ENCODE peak calls at places on chromosomes 5 and 9, in four cellular contexts. One of them, this sample, is unnamed.

GRCh38 chr5:10099548-10099947 is 150.1 kb downstream of the ATPSCKMT start:
- DNase-seq in esophagus squamous epithelium: no peak
- DNase-seq in GM23248: no peak
- DNase-seq in fibroblast of lung: no peak
- DNase-seq in this sample: no peak

GRCh38 chr5:135210286-135211055 is 176.4 kb upstream of the PITX1 start:
- DNase-seq in esophagus squamous epithelium: no peak
- DNase-seq in GM23248: no peak
- DNase-seq in fibroblast of lung: no peak
- DNase-seq in this sample: no peak

GRCh38 chr5:172901012-172901780 is 58.0 kb upstream of the RPL26L1 start:
- DNase-seq in fibroblast of lung: peak
- DNase-seq in GM23248: peak
- DNase-seq in esophagus squamous epithelium: no peak
- DNase-seq in this sample: no peak

GRCh38 chr5:43043400-43043756 is 3.3 kb upstream of the ANXA2R start:
- DNase-seq in esophagus squamous epithelium: no peak
- DNase-seq in fibroblast of lung: no peak
- DNase-seq in GM23248: no peak
- DNase-seq in this sample: no peak

GRCh38 chr9:74499111-74499601 is 2.0 kb downstream of the RORB start:
- DNase-seq in esophagus squamous epithelium: no peak
- DNase-seq in GM23248: no peak
- DNase-seq in fibroblast of lung: no peak
- DNase-seq in this sample: no peak

GRCh38 chr9:18604971-18605370 is 131.0 kb downstream of the ADAMTSL1 start:
- DNase-seq in fibroblast of lung: no peak
- DNase-seq in esophagus squamous epithelium: no peak
- DNase-seq in GM23248: no peak
- DNase-seq in this sample: no peak

GRCh38 chr5:158174918-158175663 is 316.1 kb upstream of the CLINT1 start:
- DNase-seq in GM23248: peak
- DNase-seq in esophagus squamous epithelium: no peak
- DNase-seq in fibroblast of lung: peak
- DNase-seq in this sample: peak

GRCh38 chr5:142922223-142922952 is 152.2 kb downstream of the ARHGAP26 start:
- DNase-seq in esophagus squamous epithelium: no peak
- DNase-seq in GM23248: peak
- DNase-seq in fibroblast of lung: peak
- DNase-seq in this sample: no peak

GRCh38 chr5:308672-309271 is 12.7 kb upstream of the AHRR start:
- DNase-seq in esophagus squamous epithelium: no peak
- DNase-seq in fibroblast of lung: peak
- DNase-seq in GM23248: peak
- DNase-seq in this sample: no peak

GRCh38 chr5:98414938-98415337 is 358.5 kb upstream of the RGMB start:
- DNase-seq in GM23248: peak
- DNase-seq in esophagus squamous epithelium: no peak
- DNase-seq in fibroblast of lung: peak
- DNase-seq in this sample: peak

GRCh38 chr5:123705741-123706140 is 193.8 kb downstream of the CSNK1G3 start:
- DNase-seq in GM23248: peak
- DNase-seq in esophagus squamous epithelium: no peak
- DNase-seq in fibroblast of lung: peak
- DNase-seq in this sample: no peak

GRCh38 chr5:9534881-9535517 is 10.9 kb downstream of the SEMA5A start:
- DNase-seq in esophagus squamous epithelium: no peak
- DNase-seq in GM23248: no peak
- DNase-seq in fibroblast of lung: peak
- DNase-seq in this sample: no peak

GRCh38 chr9:31140316-31140715 is 1244.1 kb upstream of the ACO1 start:
- DNase-seq in GM23248: peak
- DNase-seq in fibroblast of lung: peak
- DNase-seq in esophagus squamous epithelium: no peak
- DNase-seq in this sample: no peak

GRCh38 chr9:96117398-96118060 is 184.4 kb downstream of the HSD17B3 start:
- DNase-seq in esophagus squamous epithelium: no peak
- DNase-seq in GM23248: no peak
- DNase-seq in fibroblast of lung: no peak
- DNase-seq in this sample: no peak

GRCh38 chr5:10460252-10460906 is 18.7 kb downstream of the ROPN1L start:
- DNase-seq in esophagus squamous epithelium: no peak
- DNase-seq in fibroblast of lung: no peak
- DNase-seq in GM23248: peak
- DNase-seq in this sample: no peak

GRCh38 chr9:93254806-93255519 is 71.0 kb downstream of the WNK2 start:
- DNase-seq in fibroblast of lung: no peak
- DNase-seq in GM23248: no peak
- DNase-seq in esophagus squamous epithelium: no peak
- DNase-seq in this sample: no peak

GRCh38 chr9:129773262-129774048 is 20.6 kb upstream of the PTGES start:
- DNase-seq in esophagus squamous epithelium: no peak
- DNase-seq in fibroblast of lung: peak
- DNase-seq in GM23248: peak
- DNase-seq in this sample: no peak

GRCh38 chr5:28862137-28862859 is 1823.9 kb upstream of the CDH9 start:
- DNase-seq in fibroblast of lung: no peak
- DNase-seq in GM23248: no peak
- DNase-seq in esophagus squamous epithelium: no peak
- DNase-seq in this sample: no peak

GRCh38 chr9:136014147-136014927 is 53.2 kb upstream of the UBAC1 start:
- DNase-seq in GM23248: no peak
- DNase-seq in esophagus squamous epithelium: no peak
- DNase-seq in fibroblast of lung: no peak
- DNase-seq in this sample: no peak

GRCh38 chr9:10112070-10112469 is 500.7 kb downstream of the PTPRD start:
- DNase-seq in esophagus squamous epithelium: no peak
- DNase-seq in fibroblast of lung: no peak
- DNase-seq in GM23248: no peak
- DNase-seq in this sample: no peak

GRCh38 chr5:77984587-77984986 is 208.4 kb upstream of the TBCA start:
- DNase-seq in esophagus squamous epithelium: no peak
- DNase-seq in fibroblast of lung: no peak
- DNase-seq in GM23248: no peak
- DNase-seq in this sample: no peak

GRCh38 chr5:181114844-181115778 is 15.9 kb downstream of the OR2V1 start:
- DNase-seq in GM23248: peak
- DNase-seq in fibroblast of lung: peak
- DNase-seq in esophagus squamous epithelium: no peak
- DNase-seq in this sample: no peak

GRCh38 chr9:138105561-138106505 is 228.3 kb downstream of the CACNA1B start:
- DNase-seq in fibroblast of lung: no peak
- DNase-seq in esophagus squamous epithelium: no peak
- DNase-seq in GM23248: no peak
- DNase-seq in this sample: no peak

GRCh38 chr5:33448118-33448517 is 7.4 kb downstream of the TARS1 start:
- DNase-seq in GM23248: no peak
- DNase-seq in esophagus squamous epithelium: no peak
- DNase-seq in fibroblast of lung: no peak
- DNase-seq in this sample: no peak

GRCh38 chr9:98201102-98201501 is 8.7 kb upstream of the CORO2A start:
- DNase-seq in esophagus squamous epithelium: no peak
- DNase-seq in fibroblast of lung: no peak
- DNase-seq in GM23248: no peak
- DNase-seq in this sample: no peak

GRCh38 chr9:75889977-75890540 is 414 bp upstream of the PCSK5 start:
- DNase-seq in GM23248: peak
- DNase-seq in esophagus squamous epithelium: no peak
- DNase-seq in fibroblast of lung: peak
- DNase-seq in this sample: no peak

GRCh38 chr5:177520906-177521513 is 4.2 kb upstream of the DDX41 start:
- DNase-seq in fibroblast of lung: no peak
- DNase-seq in GM23248: peak
- DNase-seq in esophagus squamous epithelium: no peak
- DNase-seq in this sample: no peak

GRCh38 chr9:9214052-9214451 is 1398.8 kb downstream of the PTPRD start:
- DNase-seq in fibroblast of lung: no peak
- DNase-seq in esophagus squamous epithelium: no peak
- DNase-seq in GM23248: no peak
- DNase-seq in this sample: no peak

GRCh38 chr5:107169871-107170270 is 500.9 kb downstream of the EFNA5 start:
- DNase-seq in fibroblast of lung: no peak
- DNase-seq in esophagus squamous epithelium: no peak
- DNase-seq in GM23248: no peak
- DNase-seq in this sample: no peak

GRCh38 chr5:126776499-126777256 is at the start of gene LMNB1:
- DNase-seq in esophagus squamous epithelium: peak
- DNase-seq in fibroblast of lung: peak
- DNase-seq in GM23248: peak
- DNase-seq in this sample: peak

GRCh38 chr5:88145205-88145602 is 123.4 kb downstream of the TMEM161B start:
- DNase-seq in GM23248: no peak
- DNase-seq in esophagus squamous epithelium: no peak
- DNase-seq in fibroblast of lung: no peak
- DNase-seq in this sample: no peak

GRCh38 chr9:108062680-108063079 is 573.1 kb upstream of the KLF4 start:
- DNase-seq in GM23248: no peak
- DNase-seq in fibroblast of lung: no peak
- DNase-seq in esophagus squamous epithelium: no peak
- DNase-seq in this sample: no peak

GRCh38 chr5:36526537-36526936 is 79.9 kb upstream of the SLC1A3 start:
- DNase-seq in esophagus squamous epithelium: no peak
- DNase-seq in GM23248: no peak
- DNase-seq in fibroblast of lung: no peak
- DNase-seq in this sample: no peak

GRCh38 chr5:134435525-134435924 is 23.8 kb upstream of the CDKN2AIPNL start:
- DNase-seq in GM23248: peak
- DNase-seq in fibroblast of lung: peak
- DNase-seq in esophagus squamous epithelium: no peak
- DNase-seq in this sample: no peak

GRCh38 chr9:120230227-120230626 is 349.7 kb downstream of the CDK5RAP2 start:
- DNase-seq in fibroblast of lung: no peak
- DNase-seq in GM23248: no peak
- DNase-seq in esophagus squamous epithelium: no peak
- DNase-seq in this sample: no peak

GRCh38 chr5:179051784-179052183 is 8.4 kb upstream of the ZNF354C start:
- DNase-seq in fibroblast of lung: no peak
- DNase-seq in esophagus squamous epithelium: no peak
- DNase-seq in GM23248: no peak
- DNase-seq in this sample: no peak

GRCh38 chr9:20426019-20426418 is 196.3 kb downstream of the MLLT3 start:
- DNase-seq in esophagus squamous epithelium: no peak
- DNase-seq in GM23248: no peak
- DNase-seq in fibroblast of lung: no peak
- DNase-seq in this sample: no peak

GRCh38 chr9:135908334-135909204 is 1.2 kb upstream of the CAMSAP1 start:
- DNase-seq in GM23248: peak
- DNase-seq in fibroblast of lung: no peak
- DNase-seq in esophagus squamous epithelium: no peak
- DNase-seq in this sample: no peak